ENCODE peak calls at places on chromosomes 7 and 10, in six cellular contexts. H is hepatocyte, B is GM23338, M is HCT116, O is PC-3, R is MM.1S. J is an unnamed sample. For H3K9me2, the result is how much of the 10 kb centered on the place peaks cover.

GRCh38 chr10:88288621-88289059 is 294.5 kb downstream of the RNLS start:
- DNase-seq in H (no peak), B (no peak), M (no peak), O (no peak), R (no peak), J (no peak)

GRCh38 chr10:15439381-15439837 is 68.3 kb upstream of the FAM171A1 start:
- DNase-seq in H (peak), B (peak), M (no peak), O (no peak), R (no peak), J (peak)

GRCh38 chr7:35418716-35419425 is 165.0 kb upstream of the TBX20 start:
- DNase-seq in H (no peak), B (no peak), M (no peak), O (no peak), R (no peak), J (no peak)

GRCh38 chr10:22346087-22346661 is 878 bp downstream of the SPAG6 start:
- DNase-seq in H (no peak), B (peak), M (no peak), O (no peak), R (no peak), J (no peak)

GRCh38 chr7:47600199-47601118 is 18.5 kb upstream of the TNS3 start:
- DNase-seq in H (no peak), B (no peak), M (no peak), O (peak), R (peak), J (peak)

GRCh38 chr10:3773465-3774017 is 11.5 kb downstream of the KLF6 start:
- DNase-seq in H (no peak), B (no peak), M (no peak), O (no peak), R (no peak), J (peak)

GRCh38 chr10:116589911-116590310 is 848 bp upstream of the PNLIPRP1 start:
- DNase-seq in H (no peak), B (no peak), M (no peak), O (no peak), R (no peak), J (no peak)

GRCh38 chr7:90540406-90540805 is 55.7 kb upstream of the CDK14 start:
- DNase-seq in H (no peak), B (no peak), M (no peak), O (peak), R (no peak), J (no peak)

GRCh38 chr10:3401491-3401938 is 228.9 kb upstream of the PITRM1 start:
- DNase-seq in H (no peak), B (no peak), M (no peak), O (peak), R (no peak), J (peak)

GRCh38 chr7:12423355-12423994 is 19.8 kb upstream of the VWDE start:
- DNase-seq in H (no peak), B (peak), M (no peak), O (peak), R (no peak), J (peak)

GRCh38 chr10:4532976-4533375 is 293.0 kb upstream of the AKR1E2 start:
- DNase-seq in H (no peak), B (no peak), M (no peak), O (no peak), R (no peak), J (peak)

GRCh38 chr7:151207315-151207714 is 3.0 kb downstream of the H2BK1 start:
- DNase-seq in H (no peak), B (no peak), M (no peak), O (no peak), R (no peak), J (no peak)

GRCh38 chr7:151740180-151740845 is 136.6 kb downstream of the PRKAG2 start:
- DNase-seq in H (no peak), B (no peak), M (no peak), O (no peak), R (no peak), J (no peak)

GRCh38 chr10:110218627-110219026 is 11.2 kb downstream of the MXI1 start:
- DNase-seq in H (no peak), B (no peak), M (no peak), O (no peak), R (no peak), J (no peak)

GRCh38 chr10:103833731-103834365 is 21.5 kb downstream of the SH3PXD2A start:
- DNase-seq in H (peak), B (peak), M (no peak), O (peak), R (no peak), J (peak)

GRCh38 chr7:47513741-47514241 is 68.1 kb downstream of the TNS3 start:
- DNase-seq in H (peak), B (no peak), M (no peak), O (peak), R (no peak), J (peak)

GRCh38 chr7:1136841-1137516 is 23.0 kb downstream of the ZFAND2A start:
- DNase-seq in H (no peak), B (peak), M (no peak), O (peak), R (no peak), J (peak)

GRCh38 chr10:86163522-86164215 is 202.9 kb downstream of the GRID1 start:
- DNase-seq in H (peak), B (no peak), M (no peak), O (no peak), R (no peak), J (no peak)

GRCh38 chr10:128180843-128181242 is 54.6 kb upstream of the MKI67 start:
- DNase-seq in H (no peak), B (no peak), M (no peak), O (no peak), R (peak), J (no peak)

GRCh38 chr7:46972205-46972604 is 609.7 kb downstream of the TNS3 start:
- DNase-seq in H (no peak), B (peak), M (peak), O (peak), R (no peak), J (peak)

GRCh38 chr7:5699467-5699866 is 82.0 kb downstream of the RNF216 start:
- DNase-seq in H (no peak), B (no peak), M (no peak), O (no peak), R (no peak), J (no peak)

GRCh38 chr7:113159746-113160339 is 41.5 kb upstream of the SMIM30 start:
- DNase-seq in H (peak), B (peak), M (peak), O (peak), R (peak), J (peak)

GRCh38 chr10:106189254-106189653 is 975.3 kb downstream of the SORCS1 start:
- DNase-seq in H (peak), B (peak), M (no peak), O (peak), R (peak), J (peak)

GRCh38 chr7:130221341-130221740 is 13.7 kb downstream of the SSMEM1 start:
- DNase-seq in H (no peak), B (no peak), M (no peak), O (no peak), R (no peak), J (no peak)

GRCh38 chr10:110208614-110209398 is 1.4 kb downstream of the MXI1 start:
- DNase-seq in H (peak), B (no peak), M (no peak), O (peak), R (peak), J (peak)

GRCh38 chr10:30432631-30433285 is 1.2 kb upstream of the MAP3K8 start:
- DNase-seq in H (no peak), B (peak), M (peak), O (no peak), R (no peak), J (no peak)

GRCh38 chr10:110216942-110217341 is 9.5 kb downstream of the MXI1 start:
- DNase-seq in H (no peak), B (no peak), M (no peak), O (no peak), R (no peak), J (no peak)

GRCh38 chr10:112792487-112793196 is 157.4 kb upstream of the TCF7L2 start:
- DNase-seq in H (no peak), B (no peak), M (no peak), O (no peak), R (no peak), J (peak)

GRCh38 chr10:76576276-76576962 is 1061.2 kb downstream of the KCNMA1 start:
- DNase-seq in H (no peak), B (no peak), M (no peak), O (no peak), R (no peak), J (peak)

GRCh38 chr10:44380829-44381600 is 3.9 kb downstream of the CXCL12 start:
- DNase-seq in H (no peak), B (peak), M (no peak), O (no peak), R (no peak), J (no peak)
- H3K9me2 ChIP-seq in H (under half), B (under half), M (under half), O (under half), R (under half), J (under half)

DNA sequence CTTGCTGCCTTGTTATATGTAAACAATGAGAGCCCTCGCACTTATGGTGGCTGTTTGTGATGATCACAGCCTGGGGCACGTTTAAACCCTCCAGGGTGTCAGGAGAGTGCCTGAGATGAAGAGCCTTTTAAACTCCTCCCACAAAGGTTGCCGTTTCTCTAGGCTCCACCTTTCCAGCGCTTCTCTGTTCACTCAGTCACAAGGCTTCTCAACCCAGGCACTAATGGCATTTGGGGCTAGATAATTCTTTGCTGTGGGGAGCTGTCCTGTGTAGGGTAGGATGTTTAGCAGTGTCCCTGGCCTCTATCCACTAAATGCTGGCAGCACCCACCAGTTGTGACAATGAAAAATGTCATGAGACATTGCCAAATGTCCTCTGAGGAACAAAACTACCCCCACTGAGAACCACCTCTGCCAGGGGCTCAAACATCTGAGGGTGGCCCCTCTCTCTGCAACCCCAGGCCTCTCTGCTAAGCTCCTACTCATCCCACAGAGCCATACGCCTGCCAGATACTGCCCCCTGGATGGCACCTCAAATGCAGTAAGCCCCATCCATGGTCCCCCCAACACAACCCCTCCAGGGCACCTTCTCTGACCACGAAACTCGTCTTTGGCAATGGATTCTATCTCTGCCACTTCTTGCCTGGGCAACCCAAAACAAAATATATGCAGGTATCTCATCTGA is 144.3 kb upstream of the ZMIZ1 start:
- DNase-seq in H (no peak), B (peak), M (no peak), O (no peak), R (no peak), J (no peak)
- TF ChIP-seq EZH2phosphoT487 in H (no peak), B (no peak), M (no peak), O (no peak), R (no peak), J (no peak)

GRCh38 chr10:120705306-120705705 is 145.9 kb upstream of the WDR11 start:
- DNase-seq in H (no peak), B (no peak), M (no peak), O (no peak), R (no peak), J (no peak)
- TF ChIP-seq EZH2 in H (no peak), B (no peak), M (peak), O (no peak), R (no peak), J (no peak)

DNA sequence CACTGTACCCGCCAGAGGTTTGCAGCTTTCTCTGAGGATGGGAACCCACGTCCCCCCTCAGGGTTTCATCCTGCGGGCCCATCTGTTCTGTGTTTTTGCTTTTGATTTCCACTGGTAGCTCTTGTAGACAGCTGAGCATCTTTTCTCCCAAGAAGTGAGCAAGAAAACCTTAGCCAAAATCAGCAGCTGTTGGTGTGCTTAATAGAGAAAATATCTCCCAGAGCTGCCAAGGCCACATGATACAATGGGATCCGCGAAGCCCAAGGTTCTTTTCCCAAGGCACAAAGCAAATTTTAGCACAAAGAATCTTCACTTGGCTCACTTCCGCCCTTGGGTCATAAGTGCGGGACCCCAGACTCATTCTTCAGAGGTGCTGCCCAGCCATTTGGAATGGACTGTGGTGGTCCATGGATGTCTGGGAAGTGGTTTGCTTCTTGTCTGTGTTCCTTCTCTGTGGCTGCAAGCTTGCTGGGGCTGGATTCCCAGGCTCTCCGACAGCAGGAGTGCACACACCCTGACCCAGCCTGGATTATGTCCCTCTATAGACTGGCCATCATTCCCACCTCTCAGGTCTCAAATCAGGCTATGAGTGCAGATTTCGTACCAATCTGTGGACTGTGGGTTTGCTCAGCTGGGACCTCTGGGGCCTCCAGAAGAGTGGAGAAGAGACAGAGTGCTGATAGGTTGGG is 93.0 kb upstream of the TMEM72 start:
- DNase-seq in H (no peak), B (no peak), M (no peak), O (no peak), R (no peak), J (no peak)
- H3K9me2 ChIP-seq in H (under half), B (under half), M (under half), O (under half), R (under half), J (under half)

DNA sequence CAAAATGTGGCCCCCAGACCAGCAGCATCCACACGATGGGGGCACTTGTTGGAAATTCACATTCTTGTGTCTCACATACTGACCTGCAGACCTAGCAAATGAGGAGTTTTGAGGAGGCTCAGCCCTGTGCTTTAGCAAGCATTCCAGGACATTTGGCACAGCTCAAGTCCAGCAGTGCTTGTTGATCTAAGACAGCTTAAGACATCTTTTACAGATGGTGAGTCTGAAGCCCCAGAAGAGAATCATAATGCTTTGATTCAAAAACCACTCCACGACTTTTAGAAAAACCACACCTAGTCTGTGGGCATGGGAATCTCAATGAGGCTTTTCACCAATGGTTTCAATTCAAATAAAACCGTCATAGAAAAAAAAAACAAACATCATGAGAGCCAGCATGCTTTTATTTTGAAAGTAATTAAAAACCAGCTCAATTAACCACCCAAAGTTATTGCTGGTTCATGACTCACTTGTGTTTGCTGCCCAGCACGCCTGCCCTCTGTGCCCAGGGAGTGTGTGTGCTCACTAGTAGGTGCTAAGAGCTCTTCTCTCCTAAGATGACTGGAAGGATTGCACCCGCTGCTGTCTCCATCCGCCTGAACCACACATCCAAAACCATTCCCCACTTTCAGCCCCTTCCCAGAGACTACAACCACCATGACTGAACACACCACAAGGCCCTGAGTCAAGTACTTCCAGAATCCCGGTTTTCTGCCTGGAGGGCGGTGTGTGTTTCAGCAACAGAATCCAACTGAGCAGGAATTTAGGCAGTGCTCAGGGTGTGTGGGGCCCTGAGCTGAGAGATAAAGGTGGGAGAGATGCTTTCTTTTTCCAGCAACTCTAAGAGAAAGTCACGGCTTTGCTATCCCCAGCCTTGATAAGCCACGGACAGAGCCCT is 130.2 kb upstream of the ADAM12 start:
- DNase-seq in H (no peak), B (no peak), M (no peak), O (no peak), R (no peak), J (no peak)
- TF ChIP-seq EZH2phosphoT487 in H (no peak), B (no peak), M (no peak), O (no peak), R (no peak), J (no peak)

GRCh38 chr10:132036153-132036886 is 29.4 kb upstream of the JAKMIP3 start:
- DNase-seq in H (peak), B (peak), M (no peak), O (no peak), R (no peak), J (peak)
- TF ChIP-seq EZH2 in H (no peak), B (peak), M (no peak), O (no peak), R (no peak), J (no peak)

GRCh38 chr7:24339575-24339974 is 55.6 kb downstream of the NPY start:
- DNase-seq in H (no peak), B (no peak), M (no peak), O (no peak), R (no peak), J (no peak)

GRCh38 chr7:24334012-24334411 is 50.0 kb downstream of the NPY start:
- DNase-seq in H (no peak), B (no peak), M (no peak), O (no peak), R (no peak), J (no peak)

GRCh38 chr7:24337180-24337579 is 53.2 kb downstream of the NPY start:
- DNase-seq in H (no peak), B (peak), M (no peak), O (no peak), R (no peak), J (no peak)

GRCh38 chr7:24336461-24336860 is 52.5 kb downstream of the NPY start:
- DNase-seq in H (peak), B (peak), M (peak), O (no peak), R (no peak), J (no peak)

DNA sequence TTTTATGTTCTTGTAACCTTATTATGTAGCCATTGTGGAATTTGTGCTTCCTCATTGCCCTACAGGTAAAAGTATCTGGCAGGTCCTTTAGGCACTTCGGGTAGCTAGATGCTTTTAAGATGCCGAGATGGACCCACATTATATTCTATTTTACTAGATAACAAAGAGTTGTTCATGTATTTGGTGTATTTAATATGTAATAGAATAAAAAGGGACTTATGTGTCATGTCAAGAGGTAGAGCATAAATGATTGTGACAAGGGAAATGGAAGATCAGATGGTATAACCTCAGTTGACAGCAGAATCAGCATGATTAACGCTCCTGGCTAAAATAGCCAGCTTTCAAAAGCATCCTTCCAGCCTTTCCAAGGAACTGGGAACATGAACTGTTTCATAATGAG is 50.6 kb downstream of the NPY start:
- DNase-seq in H (no peak), B (no peak), M (no peak), O (no peak), R (no peak), J (no peak)
- H3K9me2 ChIP-seq in H (under half), B (under half), M (under half), O (under half), R (under half), J (under half)

GRCh38 chr10:124688366-124688765 is 55.8 kb downstream of the FAM53B start:
- DNase-seq in H (no peak), B (no peak), M (no peak), O (no peak), R (no peak), J (no peak)
- TF ChIP-seq EZH2phosphoT487 in H (no peak), B (no peak), M (no peak), O (no peak), R (no peak), J (no peak)

GRCh38 chr10:75395955-75396860 is 5.4 kb downstream of the ZNF503 start:
- DNase-seq in H (peak), B (peak), M (no peak), O (peak), R (no peak), J (peak)
- TF ChIP-seq EZH2 in H (peak), B (peak), M (no peak), O (peak), R (no peak), J (no peak)

GRCh38 chr7:131285558-131285957 is 42.1 kb upstream of the MKLN1 start:
- DNase-seq in H (no peak), B (no peak), M (no peak), O (no peak), R (no peak), J (peak)

GRCh38 chr7:131279044-131279443 is 48.6 kb upstream of the MKLN1 start:
- DNase-seq in H (no peak), B (no peak), M (no peak), O (no peak), R (no peak), J (no peak)

GRCh38 chr7:131284702-131285419 is 42.8 kb upstream of the MKLN1 start:
- DNase-seq in H (peak), B (no peak), M (no peak), O (no peak), R (no peak), J (peak)

GRCh38 chr7:131276736-131277135 is 50.9 kb upstream of the MKLN1 start:
- DNase-seq in H (no peak), B (no peak), M (no peak), O (no peak), R (no peak), J (no peak)

DNA sequence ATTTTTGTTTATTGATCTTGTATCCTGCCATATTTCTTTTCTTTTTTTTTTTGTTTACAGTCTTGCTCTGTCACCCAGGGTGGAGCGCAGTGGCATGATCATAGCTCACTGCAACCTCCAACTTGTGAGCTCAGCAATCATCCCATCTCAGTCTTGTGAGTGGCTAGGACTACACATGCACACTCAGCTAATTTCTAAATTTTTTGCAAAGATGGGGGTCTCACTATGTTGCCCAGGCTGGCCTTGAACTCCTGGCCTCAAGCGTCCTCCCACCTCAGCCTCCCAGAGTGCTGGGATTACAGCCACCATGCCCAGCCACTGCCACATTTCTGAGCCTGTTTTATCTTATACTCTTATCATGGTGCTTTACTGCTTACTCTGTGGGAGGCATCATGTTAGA is 46.0 kb upstream of the MKLN1 start:
- DNase-seq in H (no peak), B (no peak), M (no peak), O (no peak), R (no peak), J (no peak)
- H3K9me2 ChIP-seq in H (under half), B (under half), M (under half), O (under half), R (under half), J (under half)

J was measured in GM23248.